ENCODE peak calls at places on chromosomes 3 and 15, in nine cellular contexts. W is central memory CD8-positive, alpha-beta T cell; S is left ventricle myocardium superior; I is left cardiac atrium; C is activated T-cell treated with anti-CD3 and anti-CD28 coated beads, Interleukin-2, amount 50 U/mL, for 72 hours; Z is activated naive CD4-positive, alpha-beta T cell treated with anti-CD3 and anti-CD28 coated beads, Interleukin-2, amount 50 U/mL, for 72 hours; O is GM12878; L is activated CD4-positive, alpha-beta T cell treated with anti-CD3 and anti-CD28 coated beads for 36 hours; H is SK-N-SH treated with all-trans-retinoic acid at 6 μM for 48 hours. N is an unnamed sample.

GRCh38 chr15:100042558-100042957 is 299.2 kb downstream of the ADAMTS17 start:
- ATAC-seq in W (no peak), S (no peak), I (peak; percentile 68), C (no peak), Z (no peak), O (no peak), L (no peak), H (no peak), N (no peak)

GRCh38 chr15:65773386-65774111 is 18.5 kb downstream of the DENND4A start:
- ATAC-seq in W (peak; percentile 22), S (no peak), I (no peak), C (peak; percentile 46), Z (peak; percentile 54), O (peak; percentile 78), L (peak; percentile 62), H (no peak), N (no peak)

GRCh38 chr15:71456812-71457211 is 341.5 kb downstream of the THSD4 start:
- ATAC-seq in W (no peak), S (no peak), I (no peak), C (no peak), Z (no peak), O (no peak), L (no peak), H (no peak), N (no peak)

GRCh38 chr3:128547368-128547987 is 54.5 kb upstream of the GATA2 start:
- ATAC-seq in W (no peak), S (no peak), I (peak; percentile 24), C (no peak), Z (no peak), O (no peak), L (peak; percentile 33), H (no peak), N (no peak)

GRCh38 chr15:85470549-85471271 is 90.3 kb downstream of the AKAP13 start:
- ATAC-seq in W (no peak), S (peak; percentile 18), I (no peak), C (peak; percentile 46), Z (no peak), O (no peak), L (no peak), H (no peak), N (no peak)

GRCh38 chr3:188646592-188646991 is 492.6 kb downstream of the LPP start:
- ATAC-seq in W (no peak), S (peak; percentile 66), I (peak; percentile 59), C (no peak), Z (no peak), O (no peak), L (no peak), H (no peak), N (peak; percentile 29)

GRCh38 chr15:37995461-37996347 is 61.3 kb downstream of the TMCO5A start:
- ATAC-seq in W (no peak), S (peak; percentile 80), I (peak; percentile 96), C (no peak), Z (no peak), O (peak; percentile 93), L (no peak), H (peak; percentile 95), N (peak; percentile 55)

GRCh38 chr15:80695911-80696651 is 971 bp downstream of the ABHD17C start:
- ATAC-seq in W (peak; percentile 35), S (peak; percentile 45), I (peak; percentile 37), C (no peak), Z (peak; percentile 29), O (peak; percentile 63), L (no peak), H (peak; percentile 63), N (no peak)

GRCh38 chr3:13111874-13112520 is 38.8 kb upstream of the IQSEC1 start:
- ATAC-seq in W (no peak), S (peak; percentile 38), I (no peak), C (no peak), Z (no peak), O (no peak), L (no peak), H (no peak), N (peak; percentile 17)

GRCh38 chr3:78420611-78421010 is 1347.2 kb downstream of the ROBO1 start:
- ATAC-seq in W (no peak), S (no peak), I (no peak), C (no peak), Z (no peak), O (no peak), L (no peak), H (no peak), N (no peak)

GRCh38 chr3:44509393-44509921 is 32.0 kb upstream of the ZNF445 start:
- ATAC-seq in W (no peak), S (peak; percentile 50), I (no peak), C (no peak), Z (peak; percentile 10), O (peak; percentile 41), L (peak; percentile 24), H (peak; percentile 24), N (no peak)

GRCh38 chr3:144105542-144105941 is 133.9 kb downstream of the DIPK2A start:
- ATAC-seq in W (no peak), S (peak; percentile 33), I (peak; percentile 69), C (no peak), Z (no peak), O (no peak), L (no peak), H (no peak), N (no peak)

GRCh38 chr3:50364573-50365079 is 5.3 kb upstream of the TMEM115 start:
- ATAC-seq in W (no peak), S (peak; percentile 43), I (peak; percentile 42), C (peak; percentile 35), Z (no peak), O (peak; percentile 30), L (peak; percentile 18), H (no peak), N (peak; percentile 70)

GRCh38 chr3:122188758-122189157 is 5.3 kb downstream of the CASR start:
- ATAC-seq in W (no peak), S (no peak), I (no peak), C (no peak), Z (no peak), O (no peak), L (no peak), H (no peak), N (no peak)

GRCh38 chr3:25410703-25411102 is 17.4 kb upstream of the RARB start:
- ATAC-seq in W (no peak), S (no peak), I (no peak), C (no peak), Z (no peak), O (no peak), L (no peak), H (no peak), N (no peak)

GRCh38 chr3:26624209-26624775 is 1.7 kb downstream of the LRRC3B start:
- ATAC-seq in W (no peak), S (no peak), I (no peak), C (no peak), Z (no peak), O (no peak), L (no peak), H (no peak), N (peak; percentile 14)

GRCh38 chr3:12833226-12834161 is 7.9 kb downstream of the RPL32 start:
- ATAC-seq in W (no peak), S (no peak), I (no peak), C (peak; percentile 6), Z (no peak), O (no peak), L (peak; percentile 11), H (no peak), N (no peak)

GRCh38 chr15:71883447-71883846 is 73.1 kb downstream of the NR2E3 start:
- ATAC-seq in W (no peak), S (no peak), I (no peak), C (no peak), Z (no peak), O (peak; percentile 70), L (no peak), H (no peak), N (no peak)

GRCh38 chr3:172281884-172282283 is 166.4 kb downstream of the GHSR start:
- ATAC-seq in W (no peak), S (no peak), I (no peak), C (no peak), Z (no peak), O (no peak), L (no peak), H (no peak), N (no peak)

GRCh38 chr15:41543521-41543870 is 561 bp downstream of the RPAP1 start:
- ATAC-seq in W (no peak), S (peak; percentile 34), I (no peak), C (no peak), Z (no peak), O (no peak), L (no peak), H (no peak), N (no peak)

GRCh38 chr3:43268636-43269035 is 17.7 kb upstream of the SNRK start:
- ATAC-seq in W (no peak), S (no peak), I (no peak), C (peak; percentile 51), Z (peak; percentile 52), O (no peak), L (peak; percentile 87), H (no peak), N (no peak)

GRCh38 chr3:172249039-172249438 is 199.2 kb downstream of the GHSR start:
- ATAC-seq in W (no peak), S (no peak), I (no peak), C (no peak), Z (peak; percentile 56), O (no peak), L (peak; percentile 44), H (peak; percentile 82), N (no peak)

GRCh38 chr3:25151497-25151896 is 276.6 kb upstream of the RARB start:
- ATAC-seq in W (no peak), S (peak; percentile 57), I (peak; percentile 60), C (no peak), Z (no peak), O (no peak), L (no peak), H (peak; percentile 16), N (peak; percentile 65)

GRCh38 chr15:39504812-39505211 is 76.1 kb upstream of the THBS1 start:
- ATAC-seq in W (no peak), S (no peak), I (peak; percentile 50), C (no peak), Z (no peak), O (no peak), L (no peak), H (no peak), N (peak; percentile 29)

GRCh38 chr3:25473246-25473645 is 45.2 kb downstream of the RARB start:
- ATAC-seq in W (no peak), S (no peak), I (no peak), C (no peak), Z (no peak), O (no peak), L (no peak), H (peak; percentile 24), N (no peak)